ENCODE peak calls at places on chromosome 1, in six cellular contexts. One of them, this sample, is unnamed.

GRCh38 chr1:162689745-162690671 is 57.7 kb downstream of the DDR2 start:
- DNase-seq in heart left ventricle: no peak
- DNase-seq in skeletal muscle cell: no peak
- DNase-seq in tibial artery: no peak
- DNase-seq in NCI-H345: no peak
- DNase-seq in HuH-7.5: no peak
- DNase-seq in this sample: no peak

GRCh38 chr1:26274801-26275425 is 5.0 kb upstream of the SH3BGRL3 start:
- DNase-seq in heart left ventricle: no peak
- DNase-seq in skeletal muscle cell: peak
- DNase-seq in tibial artery: no peak
- DNase-seq in NCI-H345: no peak
- DNase-seq in HuH-7.5: no peak
- DNase-seq in this sample: no peak

GRCh38 chr1:173330149-173330951 is 123.2 kb upstream of the TNFSF4 start:
- DNase-seq in heart left ventricle: peak
- DNase-seq in skeletal muscle cell: peak
- DNase-seq in tibial artery: no peak
- DNase-seq in NCI-H345: no peak
- DNase-seq in HuH-7.5: no peak
- DNase-seq in this sample: no peak

GRCh38 chr1:924619-925323 is 1.0 kb downstream of the SAMD11 start:
- DNase-seq in heart left ventricle: no peak
- DNase-seq in skeletal muscle cell: no peak
- DNase-seq in tibial artery: no peak
- DNase-seq in NCI-H345: peak
- DNase-seq in HuH-7.5: peak
- DNase-seq in this sample: no peak

GRCh38 chr1:28928306-28928987 is 14.1 kb downstream of the EPB41 start:
- DNase-seq in heart left ventricle: no peak
- DNase-seq in skeletal muscle cell: no peak
- DNase-seq in tibial artery: no peak
- DNase-seq in NCI-H345: peak
- DNase-seq in HuH-7.5: no peak
- DNase-seq in this sample: no peak

GRCh38 chr1:75412616-75413015 is 198.3 kb downstream of the SLC44A5 start:
- DNase-seq in heart left ventricle: no peak
- DNase-seq in skeletal muscle cell: no peak
- DNase-seq in tibial artery: no peak
- DNase-seq in NCI-H345: no peak
- DNase-seq in HuH-7.5: no peak
- DNase-seq in this sample: no peak

GRCh38 chr1:67552336-67552759 is 122.1 kb upstream of the SERBP1 start:
- DNase-seq in heart left ventricle: no peak
- DNase-seq in skeletal muscle cell: no peak
- DNase-seq in tibial artery: no peak
- DNase-seq in NCI-H345: no peak
- DNase-seq in HuH-7.5: no peak
- DNase-seq in this sample: no peak

GRCh38 chr1:201597551-201598230 is 58.8 kb downstream of the NAV1 start:
- DNase-seq in heart left ventricle: peak
- DNase-seq in skeletal muscle cell: no peak
- DNase-seq in tibial artery: peak
- DNase-seq in NCI-H345: peak
- DNase-seq in HuH-7.5: peak
- DNase-seq in this sample: no peak